ENCODE peak calls at places on chromosomes 16 and 17, in ten cellular contexts. K is adipocyte; W is stimulated activated CD8-positive, alpha-beta memory T cell treated with anti-CD3 and anti-CD28 coated beads, Interleukin-4, amount 100 ng/mL, for 4 hours; C is upper lobe of right lung; X is activated effector memory CD4-positive, alpha-beta T cell treated with Interleukin-2 at 50 U/mL for 16 hours; N is HuH-7.5; S is T follicular helper cell; J is A549; E is cardiac fibroblast; A is lung. R is an unnamed sample.

GRCh38 chr17:30332057-30332542 is 1.8 kb downstream of the TMIGD1 start:
- DNase-seq in K (peak; percentile 40), W (no peak), C (no peak), X (peak; percentile 21), N (no peak), S (peak; percentile 35), J (no peak), E (peak; percentile 32), A (no peak), R (no peak)

GRCh38 chr17:62823111-62823895 is 15.2 kb upstream of the MARCHF10 start:
- DNase-seq in K (no peak), W (no peak), C (no peak), X (no peak), N (no peak), S (no peak), J (no peak), E (no peak), A (no peak), R (no peak)

GRCh38 chr17:31320791-31321190 is 631 bp downstream of the EVI2A start:
- DNase-seq in K (peak; percentile 26), W (no peak), C (no peak), X (no peak), N (no peak), S (no peak), J (no peak), E (peak; percentile 43), A (no peak), R (no peak)

GRCh38 chr16:67537636-67538591 is 9.3 kb downstream of the RIPOR1 start:
- DNase-seq in K (peak; percentile 60), W (no peak), C (peak; percentile 84), X (peak; percentile 59), N (peak; percentile 61), S (peak; percentile 65), J (no peak), E (peak; percentile 67), A (peak; percentile 53), R (peak; percentile 59)

GRCh38 chr17:32275060-32276042 is 9.7 kb downstream of the RHBDL3 start:
- DNase-seq in K (peak; percentile 85), W (no peak), C (no peak), X (no peak), N (no peak), S (no peak), J (peak; percentile 89), E (peak; percentile 65), A (no peak), R (peak; percentile 46)

GRCh38 chr16:18068477-18068876 is 268.1 kb downstream of the NPIPA8 start:
- DNase-seq in K (no peak), W (no peak), C (no peak), X (no peak), N (no peak), S (no peak), J (no peak), E (no peak), A (no peak), R (no peak)

GRCh38 chr16:28492511-28492910 is 637 bp upstream of the CLN3 start:
- DNase-seq in K (no peak), W (no peak), C (no peak), X (no peak), N (no peak), S (no peak), J (no peak), E (no peak), A (no peak), R (no peak)

GRCh38 chr17:5915337-5915736 is 154.8 kb upstream of the WSCD1 start:
- DNase-seq in K (no peak), W (no peak), C (no peak), X (no peak), N (no peak), S (no peak), J (no peak), E (no peak), A (no peak), R (no peak)

R was measured in trophoblast cell.